ENCODE peak calls at places on chromosome X, in four cellular contexts. One of them, this sample, is unnamed.

GRCh38 chrX:74372272-74372671 is 49.0 kb upstream of the SLC16A2 start:
- DNase-seq in neuronal stem cell: no peak
- DNase-seq in adipocyte: no peak
- DNase-seq in bronchial epithelial cell: peak; percentile 21
- DNase-seq in this sample: no peak

GRCh38 chrX:103464071-103464773 is 55.1 kb downstream of the RAB40A start:
- DNase-seq in neuronal stem cell: no peak
- DNase-seq in adipocyte: peak; percentile 64
- DNase-seq in bronchial epithelial cell: peak; percentile 43
- DNase-seq in this sample: no peak

GRCh38 chrX:124211312-124211942 is 121.0 kb upstream of the TEX13D start:
- DNase-seq in neuronal stem cell: no peak
- DNase-seq in adipocyte: peak; percentile 20
- DNase-seq in bronchial epithelial cell: peak; percentile 46
- DNase-seq in this sample: no peak

GRCh38 chrX:8815460-8816065 is 14.4 kb upstream of the FAM9A start:
- DNase-seq in neuronal stem cell: peak; percentile 53
- DNase-seq in adipocyte: peak; percentile 75
- DNase-seq in bronchial epithelial cell: peak; percentile 35
- DNase-seq in this sample: no peak

GRCh38 chrX:153865321-153865580 is 20.7 kb downstream of the L1CAM start:
- DNase-seq in neuronal stem cell: no peak
- DNase-seq in adipocyte: no peak
- DNase-seq in bronchial epithelial cell: no peak
- DNase-seq in this sample: peak; percentile 42

GRCh38 chrX:77347572-77347971 is 99.6 kb upstream of the FGF16 start:
- DNase-seq in neuronal stem cell: no peak
- DNase-seq in adipocyte: no peak
- DNase-seq in bronchial epithelial cell: no peak
- DNase-seq in this sample: no peak

GRCh38 chrX:66622209-66622608 is 16.7 kb downstream of the EDA2R start:
- DNase-seq in neuronal stem cell: no peak
- DNase-seq in adipocyte: peak; percentile 34
- DNase-seq in bronchial epithelial cell: no peak
- DNase-seq in this sample: no peak

GRCh38 chrX:105999294-105999693 is 39.2 kb downstream of the SERPINA7 start:
- DNase-seq in neuronal stem cell: no peak
- DNase-seq in adipocyte: no peak
- DNase-seq in bronchial epithelial cell: no peak
- DNase-seq in this sample: no peak

GRCh38 chrX:100804780-100805179 is 15.4 kb upstream of the CSTF2 start:
- DNase-seq in neuronal stem cell: no peak
- DNase-seq in adipocyte: no peak
- DNase-seq in bronchial epithelial cell: no peak
- DNase-seq in this sample: no peak

GRCh38 chrX:115892787-115893671 is 277.5 kb upstream of the AGTR2 start:
- DNase-seq in neuronal stem cell: no peak
- DNase-seq in adipocyte: no peak
- DNase-seq in bronchial epithelial cell: no peak
- DNase-seq in this sample: no peak

GRCh38 chrX:140507223-140507981 is 2.5 kb upstream of the SOX3 start:
- DNase-seq in neuronal stem cell: no peak
- DNase-seq in adipocyte: no peak
- DNase-seq in bronchial epithelial cell: peak; percentile 60
- DNase-seq in this sample: no peak

GRCh38 chrX:78104447-78105176 is 564 bp downstream of the PGK1 start:
- DNase-seq in neuronal stem cell: no peak
- DNase-seq in adipocyte: peak; percentile 77
- DNase-seq in bronchial epithelial cell: peak; percentile 45
- DNase-seq in this sample: peak; percentile 74

DNA sequence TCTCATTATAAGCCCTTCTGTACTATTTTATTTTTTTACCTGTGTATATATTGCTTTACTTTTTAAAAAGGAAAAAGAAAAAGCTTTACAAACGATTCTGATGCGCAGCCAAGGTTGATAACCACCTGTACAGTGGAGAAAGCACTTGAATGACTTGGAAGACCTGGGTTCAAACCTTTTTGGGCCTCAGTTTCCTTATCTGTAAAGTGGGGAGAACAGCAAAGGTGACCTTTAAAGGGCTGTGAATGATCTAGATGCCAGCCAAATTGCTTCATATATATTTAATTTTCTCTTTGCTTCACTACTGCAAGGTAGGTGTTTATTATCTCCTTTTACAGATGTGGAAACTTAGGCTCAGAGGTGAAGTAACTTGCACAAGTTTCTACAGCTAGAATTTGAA is 45.0 kb downstream of the SMC1A start:
- DNase-seq in neuronal stem cell: no peak
- DNase-seq in adipocyte: no peak
- DNase-seq in bronchial epithelial cell: no peak
- DNase-seq in this sample: no peak
- H3K36me3 ChIP-seq in neuronal stem cell: peaks cover 75% of the 10 kb centered on the region
- H3K36me3 ChIP-seq in adipocyte: peaks cover 46% of the 10 kb centered on the region
- H3K36me3 ChIP-seq in bronchial epithelial cell: peaks cover 11% of the 10 kb centered on the region
- H3K36me3 ChIP-seq in this sample: peaks cover 40% of the 10 kb centered on the region

DNA sequence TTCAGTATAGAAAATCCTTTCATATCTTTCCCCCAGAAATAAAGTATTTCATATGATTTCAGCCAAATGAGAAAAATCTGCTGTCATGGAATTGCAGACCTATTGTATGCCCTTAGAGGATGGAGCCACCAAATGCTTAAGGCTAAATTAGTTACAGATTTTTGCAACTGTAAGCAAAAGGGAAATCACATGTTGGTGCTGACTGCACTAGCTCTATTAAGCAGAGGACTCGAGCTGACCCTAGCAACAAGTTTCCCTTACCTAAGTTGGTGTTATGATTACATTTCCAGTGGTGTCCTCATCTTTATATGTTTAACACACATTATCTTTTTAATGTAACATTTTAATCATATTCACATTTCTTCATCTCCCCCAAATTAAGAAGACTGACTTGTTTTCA is 58.3 kb upstream of the DOCK11 start:
- DNase-seq in neuronal stem cell: no peak
- DNase-seq in adipocyte: peak; percentile 65
- DNase-seq in bronchial epithelial cell: no peak
- DNase-seq in this sample: no peak
- H3K36me3 ChIP-seq in neuronal stem cell: peaks cover 53% of the 10 kb centered on the region
- H3K36me3 ChIP-seq in adipocyte: peaks cover 40% of the 10 kb centered on the region
- H3K36me3 ChIP-seq in bronchial epithelial cell: no peaks in the 10 kb centered on the region
- H3K36me3 ChIP-seq in this sample: no peaks in the 10 kb centered on the region

GRCh38 chrX:15804563-15804962 is 14.3 kb downstream of the ZRSR2 start:
- DNase-seq in neuronal stem cell: no peak
- DNase-seq in adipocyte: no peak
- DNase-seq in bronchial epithelial cell: no peak
- DNase-seq in this sample: no peak

GRCh38 chrX:15812212-15812938 is 22.1 kb downstream of the ZRSR2 start:
- DNase-seq in neuronal stem cell: no peak
- DNase-seq in adipocyte: no peak
- DNase-seq in bronchial epithelial cell: no peak
- DNase-seq in this sample: no peak

DNA sequence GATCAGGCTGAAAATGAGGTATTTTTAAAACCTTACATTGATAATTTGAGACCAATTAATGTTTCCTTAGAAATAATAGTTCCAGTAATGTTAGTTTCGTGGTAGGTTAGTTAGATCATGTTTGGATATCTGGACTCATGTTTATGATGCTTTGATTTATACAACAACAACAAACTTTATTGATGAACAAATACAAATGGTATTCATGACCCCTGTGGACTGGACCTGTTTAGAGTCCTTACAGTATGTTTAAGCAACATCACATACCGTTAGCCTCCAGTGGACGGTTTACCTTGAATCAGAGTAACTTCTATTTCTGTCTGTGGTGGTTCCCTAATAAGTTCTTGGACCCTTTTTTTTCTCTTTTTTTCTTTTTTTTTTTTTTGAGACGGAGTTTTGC is 18.0 kb downstream of the ZRSR2 start:
- DNase-seq in neuronal stem cell: no peak
- DNase-seq in adipocyte: no peak
- DNase-seq in bronchial epithelial cell: no peak
- DNase-seq in this sample: no peak
- H3K36me3 ChIP-seq in neuronal stem cell: peaks cover 79% of the 10 kb centered on the region
- H3K36me3 ChIP-seq in adipocyte: peaks cover 61% of the 10 kb centered on the region
- H3K36me3 ChIP-seq in bronchial epithelial cell: no peaks in the 10 kb centered on the region
- H3K36me3 ChIP-seq in this sample: peaks cover 88% of the 10 kb centered on the region

GRCh38 chrX:40722930-40723329 is 12.4 kb downstream of the MED14 start:
- DNase-seq in neuronal stem cell: no peak
- DNase-seq in adipocyte: no peak
- DNase-seq in bronchial epithelial cell: no peak
- DNase-seq in this sample: no peak

GRCh38 chrX:40727599-40728252 is 7.6 kb downstream of the MED14 start:
- DNase-seq in neuronal stem cell: no peak
- DNase-seq in adipocyte: no peak
- DNase-seq in bronchial epithelial cell: no peak
- DNase-seq in this sample: no peak

GRCh38 chrX:40729923-40730584 is 5.3 kb downstream of the MED14 start:
- DNase-seq in neuronal stem cell: no peak
- DNase-seq in adipocyte: no peak
- DNase-seq in bronchial epithelial cell: no peak
- DNase-seq in this sample: no peak

GRCh38 chrX:40721489-40722106 is 13.7 kb downstream of the MED14 start:
- DNase-seq in neuronal stem cell: no peak
- DNase-seq in adipocyte: no peak
- DNase-seq in bronchial epithelial cell: no peak
- DNase-seq in this sample: no peak

GRCh38 chrX:40727093-40727492 is 8.2 kb downstream of the MED14 start:
- DNase-seq in neuronal stem cell: no peak
- DNase-seq in adipocyte: no peak
- DNase-seq in bronchial epithelial cell: no peak
- DNase-seq in this sample: no peak
- H3K36me3 ChIP-seq in neuronal stem cell: peaks cover 46% of the 10 kb centered on the region
- H3K36me3 ChIP-seq in adipocyte: peaks cover 8% of the 10 kb centered on the region
- H3K36me3 ChIP-seq in bronchial epithelial cell: no peaks in the 10 kb centered on the region
- H3K36me3 ChIP-seq in this sample: no peaks in the 10 kb centered on the region

GRCh38 chrX:2719774-2720447 is 28.8 kb downstream of the CD99 start:
- DNase-seq in neuronal stem cell: no peak
- DNase-seq in adipocyte: no peak
- DNase-seq in bronchial epithelial cell: no peak
- DNase-seq in this sample: no peak

GRCh38 chrX:2723316-2723879 is 28.4 kb upstream of the XG start:
- DNase-seq in neuronal stem cell: no peak
- DNase-seq in adipocyte: no peak
- DNase-seq in bronchial epithelial cell: no peak
- DNase-seq in this sample: no peak
- H3K36me3 ChIP-seq in neuronal stem cell: peaks cover 95% of the 10 kb centered on the region
- H3K36me3 ChIP-seq in adipocyte: peaks cover 95% of the 10 kb centered on the region
- H3K36me3 ChIP-seq in bronchial epithelial cell: peaks cover 17% of the 10 kb centered on the region
- H3K36me3 ChIP-seq in this sample: peaks cover 96% of the 10 kb centered on the region

DNA sequence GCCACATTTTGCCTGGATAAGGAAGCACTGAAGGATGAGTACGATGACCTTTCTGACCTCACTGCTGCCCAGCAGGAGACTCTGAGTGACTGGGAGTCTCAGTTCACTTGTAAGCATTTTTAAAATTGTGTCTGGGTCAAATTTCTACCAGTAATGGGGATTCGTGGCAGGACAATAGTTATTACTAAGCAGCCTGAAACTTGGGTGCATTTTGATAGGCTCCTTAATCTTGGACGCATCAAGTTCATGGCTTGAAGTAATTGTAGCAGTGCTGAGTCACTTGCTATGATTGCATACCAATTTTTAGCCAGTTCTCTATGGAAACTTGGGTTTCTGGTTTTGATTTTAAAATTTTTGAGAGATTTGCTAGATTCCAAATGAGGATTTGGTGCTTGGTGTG is 4.3 kb downstream of the PGRMC1 start:
- DNase-seq in neuronal stem cell: no peak
- DNase-seq in adipocyte: peak; percentile 77
- DNase-seq in bronchial epithelial cell: no peak
- DNase-seq in this sample: no peak
- H3K36me3 ChIP-seq in neuronal stem cell: peaks cover 71% of the 10 kb centered on the region
- H3K36me3 ChIP-seq in adipocyte: peaks cover 33% of the 10 kb centered on the region
- H3K36me3 ChIP-seq in bronchial epithelial cell: peaks cover 1% of the 10 kb centered on the region
- H3K36me3 ChIP-seq in this sample: peaks cover 3% of the 10 kb centered on the region

This sample was measured in ascending aorta.